ENCODE peak calls at places on chromosome 6, in four cellular contexts. N is BJ, L is nephron progenitor cell, S is DMS153. O is an unnamed sample.

GRCh38 chr6:109073344-109074235 is 21.1 kb downstream of the SESN1 start:
- DNase-seq in N (no peak), L (peak; percentile 41), S (peak; percentile 56), O (no peak)

GRCh38 chr6:82712826-82713225 is 349.2 kb downstream of the TPBG start:
- DNase-seq in N (no peak), L (no peak), S (no peak), O (no peak)

GRCh38 chr6:1892716-1893115 is 283.0 kb downstream of the FOXC1 start:
- DNase-seq in N (no peak), L (no peak), S (no peak), O (no peak)

GRCh38 chr6:23531666-23532065 is 594.3 kb upstream of the NRSN1 start:
- DNase-seq in N (no peak), L (no peak), S (no peak), O (no peak)

GRCh38 chr6:90354961-90355360 is 58.3 kb upstream of the BACH2 start:
- DNase-seq in N (no peak), L (no peak), S (no peak), O (no peak)

GRCh38 chr6:147000545-147001488 is 203.4 kb upstream of the STXBP5 start:
- DNase-seq in N (no peak), L (no peak), S (no peak), O (no peak)

GRCh38 chr6:33658982-33659689 is 38.0 kb downstream of the ITPR3 start:
- DNase-seq in N (no peak), L (no peak), S (no peak), O (no peak)

GRCh38 chr6:41119508-41119907 is 34.6 kb downstream of the TREML1 start:
- DNase-seq in N (no peak), L (no peak), S (no peak), O (no peak)

GRCh38 chr6:127420558-127420957 is 38.6 kb downstream of the KIAA0408 start:
- DNase-seq in N (peak; percentile 73), L (peak; percentile 17), S (peak; percentile 63), O (peak; percentile 74)

GRCh38 chr6:78952362-78952761 is 85.0 kb downstream of the IRAK1BP1 start:
- DNase-seq in N (no peak), L (no peak), S (no peak), O (no peak)

GRCh38 chr6:43938178-43939101 is 168.4 kb downstream of the VEGFA start:
- DNase-seq in N (no peak), L (no peak), S (no peak), O (peak; percentile 53)

GRCh38 chr6:53042112-53042511 is 23.1 kb upstream of the FBXO9 start:
- DNase-seq in N (peak; percentile 71), L (no peak), S (no peak), O (no peak)

GRCh38 chr6:10521104-10521808 is at the start of gene GCNT2:
- DNase-seq in N (no peak), L (peak; percentile 63), S (no peak), O (no peak)

GRCh38 chr6:132830236-132830799 is 15.9 kb downstream of the RPS12 start:
- DNase-seq in N (no peak), L (no peak), S (peak; percentile 47), O (no peak)

GRCh38 chr6:15870354-15871043 is 207.7 kb upstream of the DTNBP1 start:
- DNase-seq in N (no peak), L (no peak), S (no peak), O (no peak)

GRCh38 chr6:165611294-165611693 is 51.7 kb downstream of the PDE10A start:
- DNase-seq in N (no peak), L (no peak), S (no peak), O (no peak)

GRCh38 chr6:95517004-95517403 is 60.3 kb upstream of the MANEA start:
- DNase-seq in N (no peak), L (no peak), S (no peak), O (no peak)

GRCh38 chr6:139029470-139030210 is 1.1 kb downstream of the ABRACL start:
- DNase-seq in N (no peak), L (peak; percentile 60), S (no peak), O (no peak)

GRCh38 chr6:126788961-126789365 is 329.5 kb upstream of the RSPO3 start:
- DNase-seq in N (no peak), L (no peak), S (no peak), O (no peak)